ENCODE peak calls at places on chromosomes 12 and 14, in five cellular contexts. C, O, W, H and F are unnamed samples.

GRCh38 chr12:12788675-12789368 is 3.4 kb downstream of the APOLD1 start:
- DNase-seq in C (peak), O (peak), W (no peak), H (peak), F (peak)

GRCh38 chr14:84343637-84344036 is 1186.3 kb upstream of the FLRT2 start:
- DNase-seq in C (no peak), O (no peak), W (no peak), H (no peak), F (no peak)

GRCh38 chr14:105859717-105860614 is 333.6 kb downstream of the TMEM121 start:
- DNase-seq in C (no peak), O (no peak), W (no peak), H (no peak), F (no peak)

GRCh38 chr12:51395283-51396230 is 4.4 kb upstream of the GALNT6 start:
- DNase-seq in C (no peak), O (peak), W (peak), H (peak), F (no peak)

GRCh38 chr12:52171950-52172512 is 19.8 kb downstream of the KRT80 start:
- DNase-seq in C (no peak), O (no peak), W (no peak), H (no peak), F (peak)

GRCh38 chr14:96363751-96364336 is 518 bp downstream of the GSKIP start:
- DNase-seq in C (no peak), O (peak), W (no peak), H (peak), F (peak)

GRCh38 chr12:3700861-3701260 is 52.0 kb downstream of the CRACR2A start:
- DNase-seq in C (no peak), O (no peak), W (no peak), H (no peak), F (no peak)

GRCh38 chr14:36676236-36676635 is 14.6 kb downstream of the PAX9 start:
- DNase-seq in C (no peak), O (no peak), W (no peak), H (no peak), F (no peak)

GRCh38 chr12:50924439-50925341 is 27.7 kb upstream of the HIGD1C start:
- DNase-seq in C (peak), O (peak), W (peak), H (peak), F (peak)

GRCh38 chr14:104601786-104602185 is 2.8 kb downstream of the TMEM179 start:
- DNase-seq in C (no peak), O (peak), W (no peak), H (no peak), F (no peak)

GRCh38 chr14:69879175-69880047 is at the start of gene SMOC1:
- DNase-seq in C (no peak), O (peak), W (no peak), H (peak), F (peak)

GRCh38 chr14:87351007-87351406 is 642.0 kb downstream of the GALC start:
- DNase-seq in C (no peak), O (no peak), W (no peak), H (no peak), F (no peak)

GRCh38 chr12:94172973-94173372 is 24.6 kb downstream of the PLXNC1 start:
- DNase-seq in C (no peak), O (no peak), W (no peak), H (no peak), F (peak)

GRCh38 chr14:21924479-21924878 is 250.9 kb upstream of the OR4E1 start:
- DNase-seq in C (no peak), O (no peak), W (peak), H (no peak), F (no peak)

GRCh38 chr14:54566410-54567223 is at the start of gene SAMD4A:
- DNase-seq in C (no peak), O (peak), W (no peak), H (peak), F (peak)

GRCh38 chr12:32043928-32044549 is 62.6 kb upstream of the BICD1 start:
- DNase-seq in C (no peak), O (no peak), W (no peak), H (no peak), F (no peak)

GRCh38 chr12:27337376-27337775 is 4.7 kb downstream of the BMAL2 start:
- DNase-seq in C (no peak), O (no peak), W (no peak), H (no peak), F (peak)

GRCh38 chr12:89225401-89225800 is 126.9 kb downstream of the DUSP6 start:
- DNase-seq in C (peak), O (no peak), W (no peak), H (no peak), F (no peak)

GRCh38 chr14:103091041-103091882 is 3.3 kb upstream of the EXOC3L4 start:
- DNase-seq in C (no peak), O (peak), W (no peak), H (peak), F (no peak)

GRCh38 chr12:110340706-110341105 is 59.7 kb downstream of the ATP2A2 start:
- DNase-seq in C (no peak), O (no peak), W (no peak), H (no peak), F (no peak)

GRCh38 chr12:57439762-57440266 is 5.2 kb downstream of the INHBC start:
- DNase-seq in C (no peak), O (no peak), W (no peak), H (no peak), F (no peak)

GRCh38 chr14:75559451-75560187 is 18.8 kb upstream of the FLVCR2 start:
- DNase-seq in C (no peak), O (no peak), W (no peak), H (no peak), F (no peak)

GRCh38 chr12:10559241-10559640 is 53.6 kb downstream of the EIF2S3B start:
- DNase-seq in C (no peak), O (no peak), W (no peak), H (no peak), F (no peak)

GRCh38 chr12:107788690-107789458 is 14.4 kb downstream of the ASCL4 start:
- DNase-seq in C (no peak), O (no peak), W (no peak), H (no peak), F (peak)

GRCh38 chr12:48336564-48336963 is 14.2 kb downstream of the ZNF641 start:
- DNase-seq in C (no peak), O (no peak), W (no peak), H (no peak), F (no peak)

GRCh38 chr14:69615471-69616407 is 4.3 kb downstream of the SUSD6 start:
- DNase-seq in C (no peak), O (no peak), W (peak), H (no peak), F (no peak)

GRCh38 chr14:55133416-55133815 is 4.4 kb downstream of the LGALS3 start:
- DNase-seq in C (peak), O (peak), W (no peak), H (peak), F (no peak)

GRCh38 chr14:63045234-63045611 is at the start of gene KCNH5:
- DNase-seq in C (no peak), O (peak), W (no peak), H (no peak), F (no peak)

GRCh38 chr12:97530237-97530636 is 67.6 kb downstream of the RMST start:
- DNase-seq in C (no peak), O (no peak), W (no peak), H (no peak), F (no peak)

GRCh38 chr14:100488057-100488456 is 99.2 kb downstream of the BEGAIN start:
- DNase-seq in C (no peak), O (no peak), W (no peak), H (no peak), F (no peak)

GRCh38 chr14:99363051-99363450 is 91.1 kb upstream of the BCL11B start:
- DNase-seq in C (no peak), O (no peak), W (no peak), H (no peak), F (no peak)

GRCh38 chr12:116076399-116076798 is 201.1 kb downstream of the MED13L start:
- DNase-seq in C (no peak), O (no peak), W (no peak), H (no peak), F (no peak)

GRCh38 chr12:112938751-112939150 is 477 bp downstream of the OAS3 start:
- DNase-seq in C (no peak), O (no peak), W (no peak), H (no peak), F (no peak)

GRCh38 chr14:100769035-100769939 is 42.6 kb downstream of the DLK1 start:
- DNase-seq in C (no peak), O (no peak), W (no peak), H (no peak), F (no peak)

GRCh38 chr12:19957578-19957977 is 410.8 kb upstream of the PDE3A start:
- DNase-seq in C (no peak), O (no peak), W (no peak), H (no peak), F (no peak)

GRCh38 chr12:83349907-83350611 is 663.4 kb downstream of the TMTC2 start:
- DNase-seq in C (no peak), O (no peak), W (no peak), H (no peak), F (no peak)

GRCh38 chr12:29220632-29221336 is 71.7 kb downstream of the FAR2 start:
- DNase-seq in C (peak), O (no peak), W (no peak), H (peak), F (no peak)

GRCh38 chr14:74501135-74501614 is 7.6 kb downstream of the ISCA2 start:
- DNase-seq in C (no peak), O (peak), W (no peak), H (peak), F (peak)

DNA sequence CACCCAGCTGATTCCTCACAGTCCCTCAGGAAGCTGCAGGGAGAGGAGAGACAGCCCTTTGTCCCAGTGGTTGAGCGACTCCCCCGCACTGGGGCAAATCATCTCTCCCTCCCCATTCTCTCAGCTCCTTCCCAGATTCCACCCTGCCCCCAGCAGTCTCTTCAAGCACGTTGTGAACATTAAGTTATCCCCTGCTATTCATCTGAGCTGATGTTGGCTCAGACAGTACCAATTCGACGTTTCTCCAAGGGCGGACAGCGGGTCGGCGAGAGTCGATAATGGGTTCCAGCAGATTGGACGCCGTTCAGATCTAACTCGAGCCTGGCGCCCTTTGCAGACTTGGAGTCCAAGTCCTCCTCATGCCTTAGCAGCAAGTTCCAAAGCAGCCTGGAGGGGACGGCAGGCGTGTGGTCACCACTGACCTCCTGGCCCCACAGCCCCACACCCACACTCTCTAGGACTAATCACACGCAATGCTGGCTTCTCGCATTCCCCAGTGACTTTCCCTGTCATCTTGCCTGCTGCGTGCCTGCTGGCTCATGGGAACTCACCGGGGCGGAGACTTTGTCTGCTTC is 245.9 kb downstream of the CHST11 start:
- DNase-seq in C (no peak), O (no peak), W (no peak), H (no peak), F (no peak)
- TF ChIP-seq REST in C (no peak), O (no peak), W (no peak), H (no peak), F (no peak)

DNA sequence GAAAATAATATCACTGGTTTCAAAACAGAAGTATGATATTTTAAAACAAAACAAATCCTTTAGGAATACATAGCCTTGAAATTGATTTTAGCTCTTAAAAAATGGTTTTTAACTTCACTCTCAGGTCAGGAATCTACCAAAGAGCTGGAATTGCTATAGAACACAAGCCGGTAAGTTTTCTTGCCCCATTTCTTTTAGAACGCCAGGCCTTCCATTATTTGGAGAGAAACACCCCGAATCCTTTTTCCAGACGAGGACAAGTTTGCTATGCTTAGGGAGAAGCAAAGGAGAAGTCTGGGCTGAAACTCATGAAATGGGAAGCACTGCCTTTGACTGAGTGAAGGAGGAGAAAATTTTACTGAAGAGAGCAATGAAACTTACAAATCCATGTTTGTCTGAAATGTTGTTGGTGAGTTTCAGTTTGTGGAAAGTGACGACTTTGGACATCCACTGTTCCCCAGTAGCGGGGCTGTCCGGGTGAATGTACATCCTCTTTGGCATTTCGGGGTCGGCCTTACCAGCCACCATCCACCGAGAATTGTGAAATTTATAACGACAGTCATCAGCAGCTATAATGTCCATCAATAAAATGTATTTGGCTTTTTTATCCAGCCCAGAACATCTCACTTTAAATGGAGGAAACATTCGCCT is 3.4 kb downstream of the TBX3 start:
- DNase-seq in C (no peak), O (no peak), W (no peak), H (no peak), F (no peak)
- H3K9ac ChIP-seq in C (no peak), O (peak), W (no peak), H (no peak), F (peak)

GRCh38 chr12:122615780-122616179 is 87.4 kb downstream of the HCAR2 start:
- DNase-seq in C (no peak), O (no peak), W (no peak), H (no peak), F (no peak)
- TF ChIP-seq REST in C (no peak), O (no peak), W (no peak), H (no peak), F (no peak)

DNA sequence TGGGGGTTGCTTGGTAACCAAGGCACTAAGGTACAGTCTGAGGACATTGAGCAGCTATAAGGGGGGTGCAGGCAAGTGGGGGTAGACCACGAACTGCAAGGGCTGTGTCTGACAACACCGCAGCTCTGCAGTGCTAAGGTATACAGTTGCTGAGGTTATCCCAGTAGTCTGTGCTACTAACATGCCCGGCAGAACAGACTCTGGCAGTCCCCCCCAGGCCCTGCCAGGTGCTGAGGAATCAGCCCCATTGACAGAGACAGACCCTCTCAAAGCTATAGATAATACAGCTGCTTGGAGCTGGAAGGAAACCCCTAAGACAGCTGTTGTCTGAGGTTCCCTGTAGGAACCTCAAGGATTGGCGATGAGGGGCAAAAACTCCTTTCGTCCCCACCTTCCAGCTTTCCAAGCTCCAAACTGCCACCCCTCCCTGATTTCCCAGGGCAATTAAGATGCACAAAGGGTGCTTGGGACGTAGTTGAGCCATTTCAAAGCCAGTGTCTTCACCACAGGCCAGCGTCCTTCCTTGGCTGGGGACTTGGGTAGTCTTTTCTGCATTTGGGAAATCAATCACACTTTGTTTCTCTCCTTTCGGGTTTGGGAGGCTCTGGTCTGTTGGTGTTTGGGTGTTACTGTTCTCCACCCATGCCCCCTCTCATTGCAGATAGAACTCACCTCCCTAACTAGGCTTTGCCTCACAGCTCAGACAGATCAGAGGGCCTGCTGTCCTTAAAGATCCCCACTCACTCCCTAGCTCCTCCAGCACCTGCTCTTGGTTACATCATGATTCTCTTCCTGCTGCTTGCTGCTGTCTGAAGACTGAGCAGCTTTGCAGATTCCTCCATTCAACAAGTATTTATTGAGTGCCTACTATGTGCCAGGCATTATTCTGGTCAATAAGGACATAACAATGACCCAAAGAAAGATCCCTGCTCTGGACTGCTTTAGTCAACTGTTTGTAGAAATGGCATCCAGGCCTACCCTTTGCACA is 2.0 kb upstream of the MYH7 start:
- DNase-seq in C (no peak), O (no peak), W (no peak), H (no peak), F (no peak)
- H3K9ac ChIP-seq in C (no peak), O (no peak), W (no peak), H (no peak), F (no peak)